ENCODE peak calls at places on chromosomes 16 and 17, in five cellular contexts. U, Y, F, L and T are unnamed samples.

GRCh38 chr16:15807603-15808009 is 49.2 kb downstream of the MYH11 start:
- DNase-seq in L (no peak), F (no peak), U (no peak), Y (peak; percentile 28), T (no peak)

GRCh38 chr17:44367626-44368025 is 4.0 kb upstream of the FAM171A2 start:
- DNase-seq in F (no peak), L (no peak), U (no peak), Y (no peak), T (no peak)

GRCh38 chr17:55773671-55774070 is 22.8 kb downstream of the PCTP start:
- DNase-seq in F (no peak), Y (no peak), U (no peak), L (no peak), T (no peak)

GRCh38 chr17:57366558-57367351 is 110.4 kb downstream of the MSI2 start:
- DNase-seq in Y (no peak), U (no peak), F (peak; percentile 62), L (no peak), T (peak; percentile 23)

GRCh38 chr17:43549496-43549895 is 3.4 kb upstream of the ETV4 start:
- DNase-seq in Y (no peak), L (no peak), F (no peak), U (no peak), T (no peak)

GRCh38 chr16:88347656-88348376 is 34.9 kb upstream of the ZNF469 start:
- DNase-seq in F (no peak), U (no peak), L (no peak), Y (no peak), T (no peak)

GRCh38 chr17:38352245-38353083 is 820 bp downstream of the SOCS7 start:
- DNase-seq in L (no peak), F (no peak), U (peak; percentile 12), Y (peak; percentile 58), T (peak; percentile 6)

GRCh38 chr17:77106874-77107358 is 33.9 kb upstream of the SEC14L1 start:
- DNase-seq in Y (peak; percentile 22), U (no peak), F (no peak), L (no peak), T (no peak)

DNA sequence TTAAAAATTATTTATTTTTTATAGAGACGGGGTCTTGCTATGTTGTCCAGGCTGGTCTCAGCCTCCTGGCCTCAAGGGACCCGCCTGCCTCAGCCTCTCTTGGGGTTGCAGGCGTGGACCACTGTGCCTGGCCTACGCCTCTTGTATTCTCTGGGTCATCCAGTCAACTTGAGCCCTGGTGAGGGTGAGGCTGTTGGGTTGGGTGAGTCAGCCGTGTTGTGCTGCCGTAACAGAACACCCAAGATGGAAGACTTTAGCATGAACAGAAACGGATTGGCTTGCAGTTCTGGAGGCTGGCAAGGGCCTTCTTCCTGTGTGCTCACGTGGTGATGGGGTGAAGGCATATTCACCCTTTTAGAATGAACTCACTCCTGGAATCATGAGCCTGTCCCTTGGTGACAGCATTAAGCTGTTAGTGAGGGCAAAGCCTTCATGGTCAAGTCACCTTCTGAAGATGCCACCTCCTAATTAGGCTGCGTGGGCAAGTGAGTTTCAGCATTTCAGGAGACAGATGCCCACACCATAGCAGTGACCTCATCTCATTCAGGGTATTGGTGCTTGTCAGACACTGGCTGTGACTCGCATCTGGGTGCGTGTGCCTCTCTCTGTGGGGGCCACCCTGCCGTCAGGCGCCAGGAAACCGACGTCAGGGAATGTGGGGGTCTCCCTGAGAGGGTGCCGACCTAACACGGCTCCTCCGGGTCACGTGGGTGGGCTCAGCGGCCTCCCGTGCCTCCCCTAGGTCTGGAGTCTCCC is 49.8 kb downstream of the WDR45B start:
- DNase-seq in F (no peak), Y (no peak), U (peak; percentile 60), L (no peak), T (no peak)
- H3K4me2 ChIP-seq in F (no peak overlapping the region), Y (no peak overlapping the region), U (no peak overlapping the region), L (no peak overlapping the region), T (no peak overlapping the region)

GRCh38 chr16:1950047-1950446 is 4.4 kb downstream of the RPL3L start:
- DNase-seq in L (no peak), U (no peak), F (no peak), Y (no peak), T (no peak)
- H3K4me2 ChIP-seq in L (no peak overlapping the region), U (no peak overlapping the region), F (no peak overlapping the region), Y (no peak overlapping the region), T (no peak overlapping the region)

DNA sequence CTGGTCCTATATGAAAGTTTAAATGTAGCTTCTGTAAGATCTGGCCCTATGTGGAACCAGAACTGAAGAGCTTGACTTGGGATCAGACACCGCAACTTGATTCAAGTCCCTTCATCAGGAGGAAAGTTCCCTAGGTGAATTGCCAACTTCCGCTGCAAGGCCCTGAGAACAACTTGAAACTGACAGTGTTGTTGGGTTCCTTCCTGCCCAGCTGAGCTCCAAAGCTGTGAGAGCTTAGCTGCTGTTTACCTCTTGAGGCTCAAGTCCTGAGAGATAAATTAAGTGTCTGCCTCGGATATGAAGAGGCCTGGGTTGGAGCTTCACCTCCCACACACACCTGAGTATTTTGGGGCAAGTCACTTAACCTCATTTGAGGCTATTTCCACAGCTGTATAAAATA is 44.7 kb downstream of the REXO5 start:
- DNase-seq in F (no peak), U (no peak), Y (no peak), L (no peak), T (no peak)
- H3K4me2 ChIP-seq in F (peak overlapping the region; percentile 74), U (no peak overlapping the region), Y (no peak overlapping the region), L (peak overlapping the region; percentile 23), T (no peak overlapping the region)

DNA sequence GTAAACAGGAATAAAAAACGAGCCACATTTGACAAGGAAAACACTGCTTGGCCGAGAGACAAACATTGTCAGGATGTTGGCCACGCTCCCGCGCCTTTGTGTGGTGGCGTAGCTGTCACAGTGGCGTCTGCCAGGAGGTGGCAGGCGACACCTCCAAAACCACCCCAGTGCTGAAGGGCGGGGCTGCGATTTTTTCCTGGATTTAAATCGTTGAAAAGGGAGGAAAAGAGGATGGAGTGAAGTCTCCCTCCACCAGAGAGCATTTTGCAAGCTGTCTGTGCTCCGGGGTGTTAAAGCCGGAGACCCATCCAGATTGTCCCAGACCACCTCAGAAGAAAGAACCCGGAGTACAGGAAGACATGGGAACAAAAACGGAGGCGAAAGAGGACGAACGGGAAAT is 12.7 kb downstream of the MRM3 start:
- DNase-seq in F (peak; percentile 79), L (peak; percentile 54), Y (peak; percentile 92), U (peak; percentile 82), T (peak; percentile 80)
- H3K4me2 ChIP-seq in F (peak overlapping the region; percentile 12), L (no peak overlapping the region), Y (peak overlapping the region; percentile 29), U (peak overlapping the region; percentile 44), T (peak overlapping the region; percentile 78)

GRCh38 chr16:58733248-58733670 is 857 bp downstream of the GOT2 start:
- DNase-seq in U (peak; percentile 37), F (no peak), Y (no peak), L (no peak), T (no peak)

GRCh38 chr16:58733671-58734458 is at the start of gene GOT2:
- DNase-seq in F (peak; percentile 95), Y (peak; percentile 91), U (peak; percentile 83), L (peak; percentile 77), T (peak; percentile 82)

GRCh38 chr16:58727796-58728568 is 6.1 kb downstream of the GOT2 start:
- DNase-seq in Y (no peak), U (no peak), F (no peak), L (no peak), T (no peak)

GRCh38 chr16:58732545-58733247 is 1.4 kb downstream of the GOT2 start:
- DNase-seq in F (no peak), U (peak; percentile 2), L (no peak), Y (no peak), T (peak; percentile 64)

GRCh38 chr16:58730724-58731370 is 3.3 kb downstream of the GOT2 start:
- DNase-seq in U (no peak), Y (no peak), L (no peak), F (no peak), T (no peak)
- H3K4me2 ChIP-seq in U (no peak overlapping the region), Y (no peak overlapping the region), L (no peak overlapping the region), F (no peak overlapping the region), T (no peak overlapping the region)

DNA sequence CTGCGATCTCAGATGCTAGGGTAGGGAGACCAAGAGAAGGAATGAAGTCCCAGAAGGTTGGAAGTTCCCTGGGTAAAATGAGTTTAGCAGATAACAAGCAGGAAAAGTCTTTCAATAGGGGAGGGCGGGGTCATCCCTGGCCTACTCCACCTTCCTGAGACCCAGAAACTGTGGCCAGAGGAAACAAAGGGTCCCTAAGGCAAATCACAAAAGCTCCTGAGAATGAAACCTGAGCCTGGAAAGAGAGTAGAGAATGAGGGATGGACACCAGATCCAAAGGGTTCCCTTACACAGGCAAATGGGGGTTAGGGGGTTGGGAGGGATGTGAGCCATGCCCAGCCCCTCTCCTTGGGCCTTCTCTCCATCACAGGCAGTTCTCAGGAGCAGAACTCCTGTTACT is 9.6 kb upstream of the NR1D1 start:
- DNase-seq in F (no peak), L (no peak), Y (peak; percentile 89), U (no peak), T (no peak)
- H3K4me2 ChIP-seq in F (no peak overlapping the region), L (no peak overlapping the region), Y (peak overlapping the region; percentile 69), U (no peak overlapping the region), T (no peak overlapping the region)

GRCh38 chr17:48542114-48542955 is 2.6 kb downstream of the HOXB2 start:
- DNase-seq in L (no peak), Y (peak; percentile 39), F (no peak), U (peak; percentile 70), T (no peak)
- H3K4me2 ChIP-seq in L (no peak overlapping the region), Y (peak overlapping the region; percentile 62), F (peak overlapping the region; percentile 76), U (peak overlapping the region; percentile 80), T (peak overlapping the region; percentile 76)

GRCh38 chr16:17766012-17766411 is 295.3 kb upstream of the XYLT1 start:
- DNase-seq in U (no peak), L (no peak), Y (no peak), F (no peak), T (no peak)

GRCh38 chr16:17773698-17774101 is 302.9 kb upstream of the XYLT1 start:
- DNase-seq in U (peak; percentile 28), Y (peak; percentile 11), L (no peak), F (no peak), T (no peak)

GRCh38 chr16:17770104-17770503 is 299.3 kb upstream of the XYLT1 start:
- DNase-seq in L (no peak), F (no peak), Y (no peak), U (no peak), T (no peak)

DNA sequence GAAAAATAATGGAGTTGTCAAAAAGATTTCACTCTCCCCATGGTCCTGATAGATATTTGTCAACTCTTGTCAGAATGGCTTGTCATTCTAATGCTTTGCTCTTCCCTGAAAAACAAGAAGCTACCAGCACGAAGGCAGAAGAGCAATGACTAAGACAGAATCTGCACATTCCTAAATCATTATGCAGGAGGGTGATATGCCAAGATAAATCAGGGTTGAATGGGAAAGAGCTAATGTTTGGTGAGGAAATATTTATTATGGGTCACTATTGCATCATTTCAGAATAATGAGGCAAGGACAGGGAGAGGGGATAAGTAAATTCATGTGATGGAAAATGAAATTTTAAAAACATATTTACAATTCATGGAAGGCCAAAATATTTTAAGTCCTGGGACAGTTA is 297.5 kb upstream of the XYLT1 start:
- DNase-seq in Y (no peak), L (no peak), F (no peak), U (peak; percentile 70), T (no peak)
- H3K4me2 ChIP-seq in Y (no peak overlapping the region), L (no peak overlapping the region), F (no peak overlapping the region), U (no peak overlapping the region), T (no peak overlapping the region)

GRCh38 chr16:80309178-80309577 is 231.6 kb upstream of the DYNLRB2 start:
- DNase-seq in Y (no peak), L (no peak), U (no peak), F (no peak), T (no peak)
- H3K4me2 ChIP-seq in Y (no peak overlapping the region), L (no peak overlapping the region), U (no peak overlapping the region), F (no peak overlapping the region), T (no peak overlapping the region)